ENCODE peak calls at places on chromosomes 11 and 22, in nine cellular contexts. One of them, this sample, is unnamed.
A peak's percentile ranks its signal among the peaks of the same experiment; 100 is the strongest.

GRCh38 chr11:47259178-47259977 is 1.6 kb downstream of the NR1H3 start:
- DNase-seq in upper lobe of right lung: no peak
- DNase-seq in cardiac muscle cell: peak; percentile 71
- DNase-seq in Karpas-422: peak; percentile 84
- DNase-seq in fibroblast of lung: peak; percentile 59
- DNase-seq in CD8-positive, alpha-beta memory T cell: no peak
- DNase-seq in body of pancreas: no peak
- DNase-seq in prostate gland: peak; percentile 31
- DNase-seq in CD8-positive, alpha-beta T cell: no peak
- DNase-seq in this sample: peak; percentile 83

GRCh38 chr22:21687685-21688259 is 22.0 kb downstream of the PPIL2 start:
- DNase-seq in cardiac muscle cell: no peak
- DNase-seq in Karpas-422: no peak
- DNase-seq in fibroblast of lung: no peak
- DNase-seq in CD8-positive, alpha-beta memory T cell: no peak
- DNase-seq in upper lobe of right lung: no peak
- DNase-seq in CD8-positive, alpha-beta T cell: no peak
- DNase-seq in prostate gland: no peak
- DNase-seq in body of pancreas: no peak
- DNase-seq in this sample: no peak

GRCh38 chr11:117992136-117992535 is 5.9 kb downstream of the IL10RA start:
- DNase-seq in fibroblast of lung: no peak
- DNase-seq in CD8-positive, alpha-beta T cell: no peak
- DNase-seq in CD8-positive, alpha-beta memory T cell: no peak
- DNase-seq in prostate gland: no peak
- DNase-seq in body of pancreas: no peak
- DNase-seq in Karpas-422: no peak
- DNase-seq in upper lobe of right lung: no peak
- DNase-seq in cardiac muscle cell: no peak
- DNase-seq in this sample: no peak

GRCh38 chr11:73267122-73267846 is 4.9 kb upstream of the P2RY6 start:
- DNase-seq in prostate gland: no peak
- DNase-seq in CD8-positive, alpha-beta T cell: no peak
- DNase-seq in Karpas-422: no peak
- DNase-seq in body of pancreas: no peak
- DNase-seq in upper lobe of right lung: no peak
- DNase-seq in cardiac muscle cell: no peak
- DNase-seq in CD8-positive, alpha-beta memory T cell: no peak
- DNase-seq in fibroblast of lung: no peak
- DNase-seq in this sample: no peak

GRCh38 chr11:126467046-126467370 is 111.5 kb downstream of the ST3GAL4 start:
- DNase-seq in Karpas-422: no peak
- DNase-seq in body of pancreas: no peak
- DNase-seq in fibroblast of lung: no peak
- DNase-seq in prostate gland: no peak
- DNase-seq in upper lobe of right lung: no peak
- DNase-seq in CD8-positive, alpha-beta T cell: no peak
- DNase-seq in cardiac muscle cell: no peak
- DNase-seq in CD8-positive, alpha-beta memory T cell: no peak
- DNase-seq in this sample: no peak

GRCh38 chr11:89491141-89491690 is at the start of gene NOX4:
- DNase-seq in CD8-positive, alpha-beta T cell: no peak
- DNase-seq in upper lobe of right lung: peak; percentile 63
- DNase-seq in Karpas-422: no peak
- DNase-seq in fibroblast of lung: peak; percentile 43
- DNase-seq in CD8-positive, alpha-beta memory T cell: no peak
- DNase-seq in body of pancreas: no peak
- DNase-seq in cardiac muscle cell: peak; percentile 67
- DNase-seq in prostate gland: no peak
- DNase-seq in this sample: no peak

GRCh38 chr11:130801287-130802146 is 114.8 kb downstream of the SNX19 start:
- DNase-seq in CD8-positive, alpha-beta memory T cell: no peak
- DNase-seq in fibroblast of lung: peak; percentile 39
- DNase-seq in upper lobe of right lung: no peak
- DNase-seq in body of pancreas: no peak
- DNase-seq in Karpas-422: no peak
- DNase-seq in cardiac muscle cell: no peak
- DNase-seq in prostate gland: no peak
- DNase-seq in CD8-positive, alpha-beta T cell: no peak
- DNase-seq in this sample: no peak

GRCh38 chr11:12170984-12171383 is 60.6 kb downstream of the MICAL2 start:
- DNase-seq in Karpas-422: no peak
- DNase-seq in upper lobe of right lung: peak; percentile 56
- DNase-seq in CD8-positive, alpha-beta T cell: no peak
- DNase-seq in prostate gland: no peak
- DNase-seq in cardiac muscle cell: no peak
- DNase-seq in body of pancreas: no peak
- DNase-seq in fibroblast of lung: peak; percentile 83
- DNase-seq in CD8-positive, alpha-beta memory T cell: no peak
- DNase-seq in this sample: no peak

GRCh38 chr22:44700456-44700855 is 1.5 kb upstream of the PRR5 start:
- DNase-seq in cardiac muscle cell: no peak
- DNase-seq in CD8-positive, alpha-beta T cell: no peak
- DNase-seq in body of pancreas: no peak
- DNase-seq in upper lobe of right lung: no peak
- DNase-seq in prostate gland: no peak
- DNase-seq in fibroblast of lung: no peak
- DNase-seq in CD8-positive, alpha-beta memory T cell: no peak
- DNase-seq in Karpas-422: no peak
- DNase-seq in this sample: no peak

GRCh38 chr11:102070766-102071165 is 23.5 kb downstream of the CFAP300 start:
- DNase-seq in body of pancreas: no peak
- DNase-seq in fibroblast of lung: no peak
- DNase-seq in upper lobe of right lung: no peak
- DNase-seq in CD8-positive, alpha-beta T cell: no peak
- DNase-seq in prostate gland: no peak
- DNase-seq in cardiac muscle cell: no peak
- DNase-seq in Karpas-422: no peak
- DNase-seq in CD8-positive, alpha-beta memory T cell: no peak
- DNase-seq in this sample: no peak

GRCh38 chr11:8356731-8357504 is 93.2 kb upstream of the LMO1 start:
- DNase-seq in CD8-positive, alpha-beta T cell: no peak
- DNase-seq in body of pancreas: no peak
- DNase-seq in prostate gland: no peak
- DNase-seq in CD8-positive, alpha-beta memory T cell: no peak
- DNase-seq in upper lobe of right lung: peak; percentile 64
- DNase-seq in Karpas-422: no peak
- DNase-seq in fibroblast of lung: peak; percentile 16
- DNase-seq in cardiac muscle cell: no peak
- DNase-seq in this sample: no peak

GRCh38 chr11:32421992-32422391 is 13.3 kb downstream of the WT1 start:
- DNase-seq in CD8-positive, alpha-beta T cell: no peak
- DNase-seq in cardiac muscle cell: no peak
- DNase-seq in Karpas-422: no peak
- DNase-seq in upper lobe of right lung: no peak
- DNase-seq in CD8-positive, alpha-beta memory T cell: no peak
- DNase-seq in prostate gland: no peak
- DNase-seq in fibroblast of lung: no peak
- DNase-seq in body of pancreas: no peak
- DNase-seq in this sample: no peak

GRCh38 chr22:28674121-28674563 is 5.5 kb downstream of the TTC28 start:
- DNase-seq in prostate gland: no peak
- DNase-seq in upper lobe of right lung: no peak
- DNase-seq in CD8-positive, alpha-beta T cell: peak; percentile 66
- DNase-seq in cardiac muscle cell: no peak
- DNase-seq in fibroblast of lung: peak; percentile 61
- DNase-seq in body of pancreas: no peak
- DNase-seq in Karpas-422: peak; percentile 46
- DNase-seq in CD8-positive, alpha-beta memory T cell: no peak
- DNase-seq in this sample: no peak

GRCh38 chr11:58968251-58968711 is 29.0 kb downstream of the GLYATL1 start:
- DNase-seq in body of pancreas: peak; percentile 23
- DNase-seq in Karpas-422: no peak
- DNase-seq in CD8-positive, alpha-beta T cell: no peak
- DNase-seq in upper lobe of right lung: no peak
- DNase-seq in CD8-positive, alpha-beta memory T cell: no peak
- DNase-seq in fibroblast of lung: no peak
- DNase-seq in cardiac muscle cell: no peak
- DNase-seq in prostate gland: peak; percentile 36
- DNase-seq in this sample: no peak

GRCh38 chr22:21447694-21448402 is 19.3 kb upstream of the TMEM191C start:
- DNase-seq in Karpas-422: peak; percentile 57
- DNase-seq in upper lobe of right lung: peak; percentile 52
- DNase-seq in prostate gland: peak; percentile 2
- DNase-seq in CD8-positive, alpha-beta T cell: no peak
- DNase-seq in cardiac muscle cell: no peak
- DNase-seq in body of pancreas: peak; percentile 77
- DNase-seq in CD8-positive, alpha-beta memory T cell: no peak
- DNase-seq in fibroblast of lung: no peak
- DNase-seq in this sample: no peak

GRCh38 chr11:77081381-77081851 is 14.6 kb downstream of the CAPN5 start:
- DNase-seq in prostate gland: no peak
- DNase-seq in upper lobe of right lung: peak; percentile 52
- DNase-seq in fibroblast of lung: no peak
- DNase-seq in CD8-positive, alpha-beta T cell: no peak
- DNase-seq in CD8-positive, alpha-beta memory T cell: no peak
- DNase-seq in Karpas-422: no peak
- DNase-seq in body of pancreas: peak; percentile 6
- DNase-seq in cardiac muscle cell: no peak
- DNase-seq in this sample: peak; percentile 8

GRCh38 chr11:74325649-74326645 is 14.5 kb upstream of the P4HA3 start:
- DNase-seq in prostate gland: peak; percentile 53
- DNase-seq in Karpas-422: no peak
- DNase-seq in CD8-positive, alpha-beta memory T cell: no peak
- DNase-seq in cardiac muscle cell: no peak
- DNase-seq in fibroblast of lung: peak; percentile 98
- DNase-seq in upper lobe of right lung: peak; percentile 77
- DNase-seq in body of pancreas: peak; percentile 86
- DNase-seq in CD8-positive, alpha-beta T cell: no peak
- DNase-seq in this sample: peak; percentile 55

GRCh38 chr11:117950999-117951961 is 22.1 kb upstream of the TMPRSS13 start:
- DNase-seq in upper lobe of right lung: no peak
- DNase-seq in cardiac muscle cell: no peak
- DNase-seq in prostate gland: no peak
- DNase-seq in body of pancreas: no peak
- DNase-seq in CD8-positive, alpha-beta T cell: peak; percentile 61
- DNase-seq in fibroblast of lung: no peak
- DNase-seq in Karpas-422: peak; percentile 76
- DNase-seq in CD8-positive, alpha-beta memory T cell: no peak
- DNase-seq in this sample: peak; percentile 22

GRCh38 chr22:36333632-36334031 is 54.1 kb downstream of the MYH9 start:
- DNase-seq in fibroblast of lung: no peak
- DNase-seq in upper lobe of right lung: no peak
- DNase-seq in cardiac muscle cell: no peak
- DNase-seq in Karpas-422: no peak
- DNase-seq in CD8-positive, alpha-beta memory T cell: no peak
- DNase-seq in body of pancreas: peak; percentile 43
- DNase-seq in prostate gland: peak; percentile 89
- DNase-seq in CD8-positive, alpha-beta T cell: peak; percentile 18
- DNase-seq in this sample: no peak

GRCh38 chr22:36330655-36331305 is 57.0 kb downstream of the MYH9 start:
- DNase-seq in CD8-positive, alpha-beta memory T cell: no peak
- DNase-seq in body of pancreas: no peak
- DNase-seq in prostate gland: peak; percentile 62
- DNase-seq in fibroblast of lung: peak; percentile 83
- DNase-seq in cardiac muscle cell: no peak
- DNase-seq in upper lobe of right lung: no peak
- DNase-seq in Karpas-422: no peak
- DNase-seq in CD8-positive, alpha-beta T cell: peak; percentile 45
- DNase-seq in this sample: no peak

GRCh38 chr22:36332623-36333331 is 55.0 kb downstream of the MYH9 start:
- DNase-seq in body of pancreas: peak; percentile 48
- DNase-seq in CD8-positive, alpha-beta memory T cell: no peak
- DNase-seq in fibroblast of lung: no peak
- DNase-seq in upper lobe of right lung: no peak
- DNase-seq in prostate gland: peak; percentile 92
- DNase-seq in CD8-positive, alpha-beta T cell: peak; percentile 67
- DNase-seq in cardiac muscle cell: peak; percentile 67
- DNase-seq in Karpas-422: peak; percentile 51
- DNase-seq in this sample: peak; percentile 55

GRCh38 chr22:36331306-36331911 is 56.4 kb downstream of the MYH9 start:
- DNase-seq in upper lobe of right lung: peak; percentile 85
- DNase-seq in prostate gland: peak; percentile 80
- DNase-seq in Karpas-422: peak; percentile 87
- DNase-seq in cardiac muscle cell: peak; percentile 74
- DNase-seq in CD8-positive, alpha-beta T cell: peak; percentile 87
- DNase-seq in fibroblast of lung: peak; percentile 94
- DNase-seq in CD8-positive, alpha-beta memory T cell: peak; percentile 67
- DNase-seq in body of pancreas: peak; percentile 58
- DNase-seq in this sample: peak; percentile 84

GRCh38 chr22:36331912-36332622 is 55.7 kb downstream of the MYH9 start:
- DNase-seq in CD8-positive, alpha-beta memory T cell: peak; percentile 57
- DNase-seq in Karpas-422: peak; percentile 72
- DNase-seq in CD8-positive, alpha-beta T cell: peak; percentile 78
- DNase-seq in upper lobe of right lung: peak; percentile 82
- DNase-seq in prostate gland: peak; percentile 71
- DNase-seq in fibroblast of lung: peak; percentile 70
- DNase-seq in body of pancreas: peak; percentile 46
- DNase-seq in cardiac muscle cell: no peak
- DNase-seq in this sample: peak; percentile 76
- H3K36me3 ChIP-seq in CD8-positive, alpha-beta memory T cell: peaks cover 43% of the 10 kb centered on the region
- H3K36me3 ChIP-seq in Karpas-422: peaks cover 20% of the 10 kb centered on the region
- H3K36me3 ChIP-seq in CD8-positive, alpha-beta T cell: peaks cover 35% of the 10 kb centered on the region
- H3K36me3 ChIP-seq in upper lobe of right lung: peaks cover 75% of the 10 kb centered on the region
- H3K36me3 ChIP-seq in prostate gland: no peaks in the 10 kb centered on the region
- H3K36me3 ChIP-seq in fibroblast of lung: peaks cover 48% of the 10 kb centered on the region
- H3K36me3 ChIP-seq in body of pancreas: no peaks in the 10 kb centered on the region
- H3K36me3 ChIP-seq in cardiac muscle cell: peaks cover 25% of the 10 kb centered on the region
- H3K36me3 ChIP-seq in this sample: peaks cover 4% of the 10 kb centered on the region

DNA sequence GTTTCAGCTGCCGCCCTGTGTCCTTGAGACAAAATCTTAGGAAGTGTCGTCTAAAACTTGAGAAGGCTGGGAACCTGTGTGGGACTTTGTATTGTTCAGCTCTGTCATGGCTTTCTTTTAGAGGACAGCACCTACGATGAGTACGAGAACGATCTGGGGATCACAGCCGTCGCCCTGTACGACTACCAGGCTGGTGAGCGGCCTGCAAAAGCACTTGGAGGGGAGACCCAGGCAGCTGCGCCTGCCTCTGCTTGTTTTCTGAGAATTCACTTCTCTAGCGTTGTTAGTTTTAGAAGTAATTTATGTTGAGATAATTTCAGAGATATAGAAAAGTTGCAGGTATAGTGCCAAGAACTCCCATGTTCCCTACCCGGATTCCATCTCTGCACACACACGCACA is 35.2 kb downstream of the CTTN start:
- DNase-seq in prostate gland: no peak
- DNase-seq in fibroblast of lung: no peak
- DNase-seq in Karpas-422: no peak
- DNase-seq in CD8-positive, alpha-beta memory T cell: no peak
- DNase-seq in upper lobe of right lung: no peak
- DNase-seq in cardiac muscle cell: no peak
- DNase-seq in body of pancreas: no peak
- DNase-seq in CD8-positive, alpha-beta T cell: no peak
- DNase-seq in this sample: no peak
- H3K36me3 ChIP-seq in prostate gland: peaks cover 5% of the 10 kb centered on the region
- H3K36me3 ChIP-seq in fibroblast of lung: peaks cover 59% of the 10 kb centered on the region
- H3K36me3 ChIP-seq in Karpas-422: peaks cover 29% of the 10 kb centered on the region
- H3K36me3 ChIP-seq in CD8-positive, alpha-beta memory T cell: no peaks in the 10 kb centered on the region
- H3K36me3 ChIP-seq in upper lobe of right lung: peaks cover 74% of the 10 kb centered on the region
- H3K36me3 ChIP-seq in cardiac muscle cell: peaks cover 51% of the 10 kb centered on the region
- H3K36me3 ChIP-seq in body of pancreas: peaks cover 21% of the 10 kb centered on the region
- H3K36me3 ChIP-seq in CD8-positive, alpha-beta T cell: no peaks in the 10 kb centered on the region
- H3K36me3 ChIP-seq in this sample: no peaks in the 10 kb centered on the region

GRCh38 chr11:65851083-65851579 is 6.8 kb downstream of the CFL1 start:
- DNase-seq in Karpas-422: peak; percentile 86
- DNase-seq in upper lobe of right lung: no peak
- DNase-seq in cardiac muscle cell: no peak
- DNase-seq in fibroblast of lung: no peak
- DNase-seq in CD8-positive, alpha-beta T cell: no peak
- DNase-seq in prostate gland: no peak
- DNase-seq in CD8-positive, alpha-beta memory T cell: no peak
- DNase-seq in body of pancreas: no peak
- DNase-seq in this sample: no peak
- H3K36me3 ChIP-seq in Karpas-422: peaks cover 35% of the 10 kb centered on the region
- H3K36me3 ChIP-seq in upper lobe of right lung: peaks cover 47% of the 10 kb centered on the region
- H3K36me3 ChIP-seq in cardiac muscle cell: peaks cover 33% of the 10 kb centered on the region
- H3K36me3 ChIP-seq in fibroblast of lung: peaks cover 45% of the 10 kb centered on the region
- H3K36me3 ChIP-seq in CD8-positive, alpha-beta T cell: peaks cover 39% of the 10 kb centered on the region
- H3K36me3 ChIP-seq in prostate gland: peaks cover 8% of the 10 kb centered on the region
- H3K36me3 ChIP-seq in CD8-positive, alpha-beta memory T cell: peaks cover 42% of the 10 kb centered on the region
- H3K36me3 ChIP-seq in body of pancreas: peaks cover 8% of the 10 kb centered on the region
- H3K36me3 ChIP-seq in this sample: peaks cover 19% of the 10 kb centered on the region

GRCh38 chr11:69005183-69005630 is 7.8 kb downstream of the MRGPRF start:
- DNase-seq in CD8-positive, alpha-beta memory T cell: no peak
- DNase-seq in body of pancreas: no peak
- DNase-seq in upper lobe of right lung: no peak
- DNase-seq in fibroblast of lung: no peak
- DNase-seq in Karpas-422: no peak
- DNase-seq in cardiac muscle cell: no peak
- DNase-seq in prostate gland: no peak
- DNase-seq in CD8-positive, alpha-beta T cell: no peak
- DNase-seq in this sample: no peak
- H3K36me3 ChIP-seq in CD8-positive, alpha-beta memory T cell: no peaks in the 10 kb centered on the region
- H3K36me3 ChIP-seq in body of pancreas: no peaks in the 10 kb centered on the region
- H3K36me3 ChIP-seq in upper lobe of right lung: peaks cover 4% of the 10 kb centered on the region
- H3K36me3 ChIP-seq in fibroblast of lung: peaks cover 40% of the 10 kb centered on the region
- H3K36me3 ChIP-seq in Karpas-422: no peaks in the 10 kb centered on the region
- H3K36me3 ChIP-seq in cardiac muscle cell: no peaks in the 10 kb centered on the region
- H3K36me3 ChIP-seq in prostate gland: no peaks in the 10 kb centered on the region
- H3K36me3 ChIP-seq in CD8-positive, alpha-beta T cell: no peaks in the 10 kb centered on the region
- H3K36me3 ChIP-seq in this sample: no peaks in the 10 kb centered on the region